ENCODE peak calls at places on chromosomes 13 and 19, in seven cellular contexts. C is dorsolateral prefrontal cortex; X is NCI-H2171 treated with DMSO at 0.1 percent for 48 hours; H is HCT116; S is stimulated activated CD4-positive, alpha-beta T cell treated with anti-CD3 and anti-CD28 coated beads, Interleukin-1b, Interleukin-23, amount 100 ng/mL, for 1 hour; J is activated CD4-positive, alpha-beta memory T cell treated with anti-CD3 and anti-CD28 coated beads, Interleukin-2, amount 10 ng/mL, durations not matched to agents 7 days and 5 days; Q is esophagus squamous epithelium. U is an unnamed sample.

GRCh38 chr13:94267581-94267980 is 211.9 kb downstream of the DCT start:
- DNase-seq in C (no peak), X (no peak), H (no peak), S (no peak), J (no peak), Q (no peak), U (no peak)

GRCh38 chr13:113855012-113855921 is 8.6 kb downstream of the GAS6 start:
- DNase-seq in C (no peak), X (no peak), H (no peak), S (no peak), J (no peak), Q (no peak), U (no peak)

GRCh38 chr19:54164369-54165068 is 5.0 kb upstream of the LENG1 start:
- DNase-seq in C (no peak), X (no peak), H (peak; percentile 39), S (peak; percentile 14), J (peak; percentile 80), Q (no peak), U (no peak)

GRCh38 chr19:56840452-56841193 is at the start of the genes PEG3 and ZIM2:
- DNase-seq in C (peak; percentile 93), X (no peak), H (no peak), S (no peak), J (no peak), Q (no peak), U (no peak)

GRCh38 chr19:18849838-18850400 is 18.2 kb downstream of the UPF1 start:
- DNase-seq in C (no peak), X (no peak), H (no peak), S (no peak), J (no peak), Q (no peak), U (no peak)

GRCh38 chr19:18044825-18045304 is 36.9 kb downstream of the ARRDC2 start:
- DNase-seq in C (peak; percentile 68), X (peak; percentile 99), H (no peak), S (peak; percentile 55), J (peak; percentile 93), Q (peak; percentile 20), U (no peak)

GRCh38 chr13:105050696-105051095 is 1484.8 kb downstream of the EFNB2 start:
- DNase-seq in C (no peak), X (no peak), H (no peak), S (no peak), J (no peak), Q (no peak), U (no peak)

GRCh38 chr13:20495087-20496023 is 30.3 kb downstream of the CRYL1 start:
- DNase-seq in C (peak; percentile 54), X (peak; percentile 53), H (peak; percentile 50), S (peak; percentile 29), J (peak; percentile 70), Q (no peak), U (peak; percentile 19)

GRCh38 chr19:3386447-3387234 is 20.3 kb downstream of the NFIC start:
- DNase-seq in C (no peak), X (no peak), H (no peak), S (no peak), J (no peak), Q (no peak), U (no peak)

U was measured in retinal pigment epithelial cell.